ENCODE peak calls at places on chromosomes 6 and 20, in seven cellular contexts. E is psoas muscle, A is uterus, U is PC-3, M is Peyer's patch, X is heart right ventricle, V is left lung. D is an unnamed sample.

GRCh38 chr20:1313236-1313964 is 15.5 kb downstream of the SDCBP2 start:
- DNase-seq in E (peak; percentile 83), A (peak; percentile 75), U (peak; percentile 83), M (peak; percentile 51), X (peak; percentile 85), V (peak; percentile 70), D (peak; percentile 59)

GRCh38 chr20:49567421-49568256 is at the start of gene PTGIS:
- DNase-seq in E (no peak), A (peak; percentile 74), U (no peak), M (no peak), X (no peak), V (no peak), D (no peak)

GRCh38 chr6:140731741-140732140 is 1357.3 kb upstream of the CITED2 start:
- DNase-seq in E (no peak), A (no peak), U (no peak), M (no peak), X (no peak), V (no peak), D (no peak)

GRCh38 chr6:5532941-5533340 is 271.6 kb downstream of the FARS2 start:
- DNase-seq in E (no peak), A (no peak), U (no peak), M (no peak), X (no peak), V (no peak), D (no peak)

GRCh38 chr6:30490031-30490876 is 945 bp downstream of the HLA-E start:
- DNase-seq in E (peak; percentile 79), A (peak; percentile 66), U (peak; percentile 57), M (peak; percentile 83), X (peak; percentile 73), V (peak; percentile 78), D (peak; percentile 80)

GRCh38 chr6:168376811-168377480 is 57.4 kb upstream of the DACT2 start:
- DNase-seq in E (no peak), A (no peak), U (no peak), M (no peak), X (no peak), V (no peak), D (no peak)

GRCh38 chr20:20070871-20071726 is 18.8 kb downstream of the CFAP61 start:
- DNase-seq in E (no peak), A (no peak), U (no peak), M (no peak), X (peak; percentile 16), V (no peak), D (no peak)

GRCh38 chr20:37681384-37681977 is 12.3 kb upstream of the CTNNBL1 start:
- DNase-seq in E (no peak), A (no peak), U (no peak), M (no peak), X (no peak), V (no peak), D (no peak)

GRCh38 chr20:43941476-43942212 is 27.0 kb downstream of the TOX2 start:
- DNase-seq in E (no peak), A (no peak), U (peak; percentile 95), M (no peak), X (no peak), V (no peak), D (no peak)

GRCh38 chr6:37289931-37290330 is 32.0 kb upstream of the TMEM217 start:
- DNase-seq in E (no peak), A (no peak), U (no peak), M (no peak), X (no peak), V (no peak), D (peak; percentile 27)

GRCh38 chr6:24666097-24666615 is 543 bp downstream of the TDP2 start:
- DNase-seq in E (peak; percentile 65), A (peak; percentile 37), U (peak; percentile 29), M (peak; percentile 49), X (no peak), V (peak; percentile 56), D (no peak)

GRCh38 chr20:48729538-48729937 is 98.3 kb downstream of the PREX1 start:
- DNase-seq in E (no peak), A (no peak), U (no peak), M (no peak), X (no peak), V (peak; percentile 27), D (no peak)

GRCh38 chr6:110518281-110518623 is 41.8 kb upstream of the SLC22A16 start:
- DNase-seq in E (no peak), A (no peak), U (peak; percentile 46), M (no peak), X (no peak), V (no peak), D (no peak)

GRCh38 chr6:146337376-146337775 is 206.3 kb upstream of the RAB32 start:
- DNase-seq in E (no peak), A (no peak), U (no peak), M (no peak), X (no peak), V (no peak), D (no peak)

GRCh38 chr20:35232575-35232974 is 6.1 kb downstream of the MMP24 start:
- DNase-seq in E (no peak), A (no peak), U (no peak), M (no peak), X (no peak), V (no peak), D (no peak)

GRCh38 chr6:119591235-119591634 is 241.7 kb upstream of the MAN1A1 start:
- DNase-seq in E (no peak), A (no peak), U (no peak), M (no peak), X (no peak), V (no peak), D (no peak)

GRCh38 chr20:20664795-20665194 is 47.6 kb downstream of the RALGAPA2 start:
- DNase-seq in E (no peak), A (no peak), U (peak; percentile 56), M (no peak), X (peak; percentile 20), V (no peak), D (peak; percentile 10)

GRCh38 chr6:54070025-54070424 is 41.2 kb upstream of the MLIP start:
- DNase-seq in E (no peak), A (no peak), U (no peak), M (no peak), X (no peak), V (no peak), D (no peak)
- H3K4me3 ChIP-seq in E (peak overlapping the region; percentile 54), A (no peak overlapping the region), U (no peak overlapping the region), M (no peak overlapping the region), X (no peak overlapping the region), V (no peak overlapping the region), D (no peak overlapping the region)

GRCh38 chr6:35061651-35062410 is 79.3 kb downstream of the TCP11 start:
- DNase-seq in E (no peak), A (no peak), U (no peak), M (no peak), X (no peak), V (no peak), D (no peak)
- H3K27ac ChIP-seq in E (no peak overlapping the region), A (no peak overlapping the region), U (no peak overlapping the region), M (no peak overlapping the region), X (no peak overlapping the region), V (no peak overlapping the region), D (no peak overlapping the region)

DNA sequence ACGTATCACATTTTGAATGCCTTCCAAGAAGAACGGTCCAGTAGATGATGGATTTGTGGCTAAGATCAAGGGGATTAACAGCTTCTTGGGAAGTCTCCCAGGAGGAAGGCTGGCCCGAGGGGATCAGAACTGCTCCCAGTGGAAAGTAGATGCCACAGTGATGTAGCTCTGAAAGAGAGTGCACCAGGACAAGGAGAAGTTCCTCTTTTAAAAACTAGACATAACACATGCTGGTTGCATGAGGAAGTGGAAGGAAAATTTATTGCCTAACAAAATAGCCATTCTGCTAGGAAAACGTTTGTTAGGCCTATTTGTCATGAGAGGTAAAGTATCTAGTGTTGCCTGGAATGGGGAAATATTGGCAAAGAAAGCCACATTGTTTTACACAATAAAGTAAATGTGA is 87.8 kb downstream of the CDH26 start:
- DNase-seq in E (no peak), A (no peak), U (no peak), M (no peak), X (no peak), V (no peak), D (no peak)
- H3K9me3 ChIP-seq in E (no peaks in the 10 kb centered on the region), A (no peaks in the 10 kb centered on the region), U (no peaks in the 10 kb centered on the region), M (no peaks in the 10 kb centered on the region), X (peaks cover 4% of the 10 kb centered on the region), V (no peaks in the 10 kb centered on the region), D (no peaks in the 10 kb centered on the region)

GRCh38 chr20:32191422-32191821 is 16.1 kb downstream of the PLAGL2 start:
- DNase-seq in E (no peak), A (no peak), U (no peak), M (no peak), X (no peak), V (no peak), D (no peak)

GRCh38 chr20:32190608-32191415 is 16.7 kb downstream of the PLAGL2 start:
- DNase-seq in E (no peak), A (no peak), U (no peak), M (no peak), X (no peak), V (no peak), D (no peak)

GRCh38 chr20:32189691-32190607 is 17.6 kb downstream of the PLAGL2 start:
- DNase-seq in E (peak; percentile 73), A (peak; percentile 44), U (no peak), M (peak; percentile 22), X (peak; percentile 40), V (peak; percentile 45), D (peak; percentile 58)

GRCh38 chr20:32188376-32189122 is 19.0 kb downstream of the PLAGL2 start:
- DNase-seq in E (peak; percentile 48), A (no peak), U (no peak), M (no peak), X (no peak), V (no peak), D (no peak)

DNA sequence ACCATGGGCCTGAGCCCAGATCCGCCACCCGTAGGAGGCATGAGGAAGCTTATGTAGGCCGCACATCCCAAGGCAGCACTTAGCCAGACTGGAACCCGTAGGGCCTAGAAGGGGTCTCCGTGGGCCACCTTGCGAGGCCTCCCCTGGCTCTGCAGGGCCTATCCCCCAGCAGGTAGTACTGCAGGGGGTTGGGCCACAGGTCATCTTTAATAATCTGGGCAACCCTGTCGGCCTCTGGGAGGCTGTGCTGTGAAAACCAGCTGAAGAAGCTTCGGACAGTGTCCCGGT is 18.5 kb downstream of the PLAGL2 start:
- DNase-seq in E (no peak), A (no peak), U (no peak), M (no peak), X (no peak), V (no peak), D (no peak)
- H3K4me3 ChIP-seq in E (peak overlapping the region; percentile 75), A (peak overlapping the region; percentile 49), U (peak overlapping the region; percentile 76), M (peak overlapping the region; percentile 53), X (no peak overlapping the region), V (peak overlapping the region; percentile 54), D (peak overlapping the region; percentile 55)